ENCODE peak calls at places on chromosome 4, in six cellular contexts. G, C, L, E, N and F are unnamed samples.

GRCh38 chr4:85496146-85496849 is 21.3 kb downstream of the ARHGAP24 start:
- DNase-seq in G (no peak), C (no peak), L (no peak), E (peak), N (no peak), F (peak)

GRCh38 chr4:35771571-35771970 is 472.7 kb downstream of the ARAP2 start:
- DNase-seq in G (no peak), C (no peak), L (no peak), E (no peak), N (no peak), F (no peak)

GRCh38 chr4:15961778-15962510 is 1.0 kb downstream of the FGFBP2 start:
- DNase-seq in G (no peak), C (no peak), L (no peak), E (no peak), N (no peak), F (no peak)

GRCh38 chr4:23894021-23894420 is 4.2 kb upstream of the PPARGC1A start:
- DNase-seq in G (no peak), C (no peak), L (no peak), E (no peak), N (no peak), F (no peak)

GRCh38 chr4:153166971-153167501 is 37.2 kb upstream of the TRIM2 start:
- DNase-seq in G (peak), C (no peak), L (no peak), E (no peak), N (no peak), F (no peak)

GRCh38 chr4:25889626-25890025 is 24.4 kb upstream of the SMIM20 start:
- DNase-seq in G (no peak), C (no peak), L (no peak), E (no peak), N (no peak), F (peak)

GRCh38 chr4:15240764-15241163 is 187.1 kb upstream of the C1QTNF7 start:
- DNase-seq in G (peak), C (no peak), L (no peak), E (peak), N (no peak), F (no peak)

GRCh38 chr4:153725070-153725810 is 34.6 kb downstream of the RNF175 start:
- DNase-seq in G (no peak), C (no peak), L (no peak), E (no peak), N (no peak), F (no peak)

GRCh38 chr4:7067147-7067522 is 729 bp downstream of the GRPEL1 start:
- DNase-seq in G (no peak), C (no peak), L (no peak), E (peak), N (no peak), F (peak)

GRCh38 chr4:54626113-54626512 is 31.6 kb upstream of the KIT start:
- DNase-seq in G (no peak), C (no peak), L (no peak), E (no peak), N (no peak), F (peak)

GRCh38 chr4:144663852-144664488 is 18.0 kb downstream of the HHIP start:
- DNase-seq in G (no peak), C (no peak), L (no peak), E (no peak), N (no peak), F (no peak)

GRCh38 chr4:106650701-106651100 is 282.1 kb upstream of the GIMD1 start:
- DNase-seq in G (no peak), C (no peak), L (no peak), E (peak), N (no peak), F (no peak)

GRCh38 chr4:13605330-13605729 is 22.2 kb downstream of the BOD1L1 start:
- DNase-seq in G (peak), C (no peak), L (no peak), E (no peak), N (no peak), F (no peak)

GRCh38 chr4:95049838-95050237 is 292.1 kb downstream of the BMPR1B start:
- DNase-seq in G (peak), C (no peak), L (no peak), E (peak), N (no peak), F (no peak)

GRCh38 chr4:1469596-1470392 is 63.6 kb upstream of the NKX1-1 start:
- DNase-seq in G (no peak), C (no peak), L (no peak), E (no peak), N (no peak), F (no peak)

GRCh38 chr4:57443308-57444243 is 333.4 kb upstream of the IGFBP7 start:
- DNase-seq in G (no peak), C (no peak), L (no peak), E (no peak), N (no peak), F (no peak)

GRCh38 chr4:6097581-6097980 is 79.3 kb upstream of the C4orf50 start:
- DNase-seq in G (no peak), C (no peak), L (no peak), E (no peak), N (no peak), F (no peak)

GRCh38 chr4:173857828-173858227 is 327.8 kb upstream of the HAND2 start:
- DNase-seq in G (no peak), C (no peak), L (no peak), E (peak), N (no peak), F (no peak)

DNA sequence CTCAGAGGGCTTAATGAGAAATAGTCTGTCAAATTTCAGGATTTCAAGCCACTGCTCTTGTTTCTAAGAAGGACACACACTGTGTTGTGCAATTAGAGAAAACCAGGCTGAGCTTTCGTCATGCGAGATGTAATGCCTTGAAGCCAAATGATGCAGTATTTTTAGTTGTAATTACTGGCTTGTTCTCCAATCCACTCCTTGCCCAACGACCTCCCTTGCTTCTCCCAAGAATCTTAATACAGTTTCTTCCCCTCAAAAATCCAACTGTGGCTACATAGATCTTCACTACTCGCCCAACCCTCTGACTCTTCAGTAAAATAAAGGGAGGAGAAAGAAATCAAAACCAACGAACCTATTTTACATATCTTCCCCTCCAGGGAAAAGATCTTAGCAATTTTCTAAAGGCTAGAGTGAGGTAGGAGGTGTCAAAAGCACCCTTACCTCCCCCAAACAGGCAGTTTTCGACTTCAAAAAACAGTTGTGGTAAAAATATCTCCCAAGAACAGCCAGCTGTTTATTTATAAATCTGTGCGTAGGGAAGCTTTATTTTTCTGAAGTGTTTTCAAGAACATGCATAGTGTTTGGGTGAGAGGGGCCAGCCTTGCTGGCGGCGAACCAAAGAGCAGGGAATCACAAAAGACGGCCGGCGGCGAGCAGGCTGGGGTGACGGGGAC is 68.7 kb downstream of the MGST2 start:
- DNase-seq in G (peak), C (no peak), L (no peak), E (peak), N (no peak), F (peak)
- H2BK120ac ChIP-seq in G (no peak), C (no peak), L (no peak), E (peak), N (no peak), F (peak)

GRCh38 chr4:17723648-17724047 is 57.8 kb downstream of the FAM184B start:
- DNase-seq in G (no peak), C (no peak), L (no peak), E (no peak), N (peak), F (no peak)
- H3K14ac ChIP-seq in G (no peak), C (no peak), L (no peak), E (no peak), N (no peak), F (no peak)

DNA sequence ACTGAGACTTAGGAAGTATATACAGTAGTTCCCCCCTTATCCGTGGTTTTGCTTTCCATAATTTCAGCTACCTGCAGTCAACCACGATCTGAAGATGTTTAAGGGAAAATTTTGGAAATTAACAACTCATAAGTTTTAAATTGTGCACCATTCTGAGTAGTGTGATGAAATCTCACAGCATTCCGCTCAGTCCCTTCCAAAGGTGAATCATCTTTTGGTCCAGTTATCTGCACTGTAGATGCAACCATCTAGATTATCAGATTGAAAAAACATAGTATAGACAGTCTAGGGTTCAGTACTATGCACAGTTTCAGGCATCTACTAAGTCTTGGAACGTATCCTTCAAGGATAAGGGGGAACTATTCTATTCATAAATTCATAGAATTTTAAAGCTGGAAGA is 109.0 kb downstream of the ANXA3 start:
- DNase-seq in G (no peak), C (no peak), L (no peak), E (no peak), N (no peak), F (peak)
- H3K4me2 ChIP-seq in G (no peak), C (no peak), L (no peak), E (no peak), N (no peak), F (no peak)

DNA sequence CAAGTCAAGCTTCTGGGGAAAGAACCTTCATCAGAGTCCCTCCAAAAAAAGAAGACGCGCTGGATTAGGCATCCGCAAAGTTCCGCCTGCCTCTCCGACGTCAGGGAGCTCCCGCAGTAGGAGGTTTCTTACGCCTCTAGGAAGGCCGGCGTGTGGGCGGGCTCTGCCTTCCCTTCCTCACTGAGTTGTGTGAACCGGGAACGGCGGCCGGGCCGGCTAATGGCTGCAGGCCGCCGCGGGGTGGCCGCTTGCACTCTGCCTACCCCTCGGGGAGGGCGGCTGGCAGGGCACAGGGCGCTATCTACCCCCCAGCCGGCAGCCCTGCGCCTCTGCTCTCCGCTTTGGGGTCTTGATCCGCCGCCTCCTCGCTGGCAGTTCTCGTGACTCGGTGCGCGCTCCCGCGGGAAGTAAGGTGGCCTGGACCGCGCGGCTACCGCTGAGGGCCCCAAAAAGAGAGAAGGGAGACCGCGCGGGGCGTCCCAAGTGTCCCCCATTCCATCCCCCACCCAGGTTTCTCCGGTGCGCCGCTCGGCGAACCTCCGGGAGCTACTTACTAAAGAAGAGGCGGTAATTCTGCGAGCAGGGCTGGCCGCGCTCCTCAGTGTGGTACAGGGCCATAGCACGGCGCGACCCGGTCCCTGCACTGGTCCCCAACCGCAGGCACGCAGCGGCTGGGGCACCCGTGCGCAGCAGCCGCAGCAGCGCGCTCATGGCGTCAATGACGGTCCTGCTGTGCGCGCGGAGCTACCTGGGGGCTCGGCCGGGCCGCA is at the start of gene PPA2:
- DNase-seq in G (peak), C (peak), L (peak), E (peak), N (peak), F (peak)
- H2BK120ac ChIP-seq in G (peak), C (no peak), L (no peak), E (peak), N (peak), F (peak)

DNA sequence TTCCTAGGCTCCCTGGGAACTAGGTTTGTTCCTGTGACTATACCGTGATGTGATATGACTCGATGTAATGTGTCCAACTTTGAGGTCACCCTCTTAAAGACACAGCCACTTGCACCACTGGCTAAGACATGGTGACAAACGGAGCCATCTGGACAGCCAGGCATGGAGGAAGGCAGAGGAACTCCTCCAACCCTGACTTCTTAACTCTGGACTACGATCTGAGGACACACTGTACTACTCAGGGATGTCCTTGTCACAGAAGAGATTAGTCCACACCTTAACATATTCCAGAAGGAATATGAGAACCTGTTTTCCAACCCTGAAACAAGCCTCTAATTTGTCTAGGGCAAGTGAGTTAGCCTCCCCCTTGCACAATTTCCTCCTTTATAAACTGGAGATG is 47.5 kb downstream of the TSPAN5 start:
- DNase-seq in G (no peak), C (no peak), L (no peak), E (no peak), N (no peak), F (no peak)
- H3K14ac ChIP-seq in G (peak), C (no peak), L (no peak), E (no peak), N (no peak), F (no peak)

DNA sequence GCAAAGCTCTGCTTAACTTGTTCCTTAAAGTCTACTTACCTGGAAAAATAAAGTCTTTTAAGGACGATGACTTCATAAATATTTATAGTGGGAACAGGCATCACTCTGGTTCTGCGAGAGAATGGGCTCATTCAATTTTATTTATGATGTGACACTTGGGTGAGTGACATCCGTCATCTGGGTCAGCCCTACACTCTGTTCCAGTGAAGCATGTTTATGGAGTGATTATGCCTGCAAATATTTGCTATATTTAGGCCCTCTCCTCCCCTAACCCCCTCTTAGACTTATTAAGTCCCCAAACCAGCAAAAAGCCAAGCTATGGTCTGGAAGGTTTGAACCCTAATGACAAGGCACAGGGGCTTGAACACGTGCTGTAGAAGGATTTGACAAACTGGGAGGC is 55.8 kb downstream of the C4orf51 start:
- DNase-seq in G (no peak), C (no peak), L (no peak), E (no peak), N (no peak), F (no peak)
- H3K4me2 ChIP-seq in G (peak), C (no peak), L (no peak), E (no peak), N (no peak), F (peak)

DNA sequence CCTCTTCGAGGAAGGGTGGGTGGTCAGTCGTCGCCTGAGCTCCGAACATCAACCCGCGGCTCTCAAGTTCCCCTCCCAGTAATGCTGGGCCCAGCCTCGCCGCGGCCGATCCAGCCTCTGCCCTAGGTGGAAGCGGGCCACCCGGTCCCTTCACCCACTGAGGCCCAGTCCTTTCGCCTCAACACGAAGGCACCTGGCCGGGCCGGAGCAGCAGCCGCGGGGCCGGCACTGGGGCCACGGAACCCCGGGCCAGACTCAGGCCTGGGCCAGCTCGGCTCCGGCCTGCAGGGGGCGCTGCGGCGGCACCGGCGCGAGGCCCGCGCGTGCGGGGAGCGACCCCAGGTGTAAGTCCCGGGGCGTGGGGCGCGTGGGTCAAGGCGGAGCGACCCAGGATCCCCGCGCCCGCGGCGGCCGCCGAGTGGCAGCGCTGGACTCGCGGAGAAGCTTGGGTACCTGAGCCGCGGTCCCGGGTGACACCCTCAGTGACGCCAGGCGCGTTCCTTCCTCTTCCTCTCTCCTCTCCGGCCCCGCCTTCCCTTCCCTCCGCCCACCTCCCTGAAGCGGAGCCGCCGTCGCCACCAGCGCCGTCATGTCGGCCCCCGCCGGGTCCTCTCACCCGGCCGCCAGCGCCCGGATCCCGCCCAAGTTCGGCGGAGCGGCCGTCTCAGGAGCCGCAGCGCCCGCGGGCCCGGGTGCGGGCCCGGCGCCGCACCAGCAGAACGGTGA is at the start of gene SEC24B:
- DNase-seq in G (peak), C (peak), L (peak), E (peak), N (peak), F (peak)
- H2BK120ac ChIP-seq in G (peak), C (no peak), L (no peak), E (peak), N (no peak), F (peak)